ENCODE peak calls at places on chromosome 20, in four cellular contexts. Z, Q, R and H are unnamed samples.

GRCh38 chr20:11965602-11966001 is 47.9 kb downstream of the BTBD3 start:
- DNase-seq in Z (no peak), R (no peak), Q (no peak), H (no peak)

GRCh38 chr20:62156592-62157386 is 13.2 kb downstream of the SS18L1 start:
- DNase-seq in Z (no peak), R (peak; percentile 96), Q (no peak), H (peak; percentile 78)

GRCh38 chr20:61655591-61655990 is 403.5 kb downstream of the CDH4 start:
- DNase-seq in Q (no peak), R (no peak), Z (no peak), H (no peak)

GRCh38 chr20:60535211-60535610 is 577.0 kb downstream of the CDH26 start:
- DNase-seq in Q (no peak), R (no peak), Z (no peak), H (no peak)

GRCh38 chr20:63636752-63637633 is 10.1 kb upstream of the GMEB2 start:
- DNase-seq in Q (no peak), Z (no peak), R (no peak), H (no peak)

GRCh38 chr20:38730989-38731737 is 6.9 kb downstream of the SLC32A1 start:
- DNase-seq in Z (no peak), R (peak; percentile 90), Q (no peak), H (peak; percentile 62)

GRCh38 chr20:38162878-38163875 is 1.9 kb downstream of the TGM2 start:
- DNase-seq in Q (no peak), R (no peak), Z (no peak), H (no peak)

GRCh38 chr20:14948416-14948815 is 611.0 kb upstream of the FLRT3 start:
- DNase-seq in R (no peak), Z (no peak), Q (no peak), H (peak; percentile 34)

GRCh38 chr20:61967300-61967699 is 98.4 kb downstream of the TAF4 start:
- DNase-seq in Q (no peak), Z (no peak), R (no peak), H (no peak)

GRCh38 chr20:588476-588875 is 21.6 kb downstream of the TCF15 start:
- DNase-seq in Q (no peak), R (no peak), Z (no peak), H (no peak)

GRCh38 chr20:972256-972655 is 29.9 kb downstream of the RSPO4 start:
- DNase-seq in Z (no peak), R (no peak), Q (no peak), H (no peak)

GRCh38 chr20:63969851-63970713 is at the start of gene ZNF512B:
- DNase-seq in Z (no peak), R (peak; percentile 97), Q (no peak), H (peak; percentile 66)

GRCh38 chr20:31682927-31683326 is 39.7 kb downstream of the BCL2L1 start:
- DNase-seq in R (no peak), Z (no peak), Q (no peak), H (no peak)

GRCh38 chr20:33038243-33038642 is 6.8 kb downstream of the BPIFB6 start:
- DNase-seq in R (no peak), Q (no peak), Z (no peak), H (no peak)

GRCh38 chr20:24870876-24871275 is 78.2 kb upstream of the CST7 start:
- DNase-seq in Z (no peak), R (no peak), Q (no peak), H (no peak)

GRCh38 chr20:17654649-17655285 is 27.3 kb downstream of the RRBP1 start:
- DNase-seq in Q (no peak), R (peak; percentile 52), Z (no peak), H (peak; percentile 53)

GRCh38 chr20:10307359-10307735 is 88.7 kb downstream of the SNAP25 start:
- DNase-seq in Z (no peak), Q (no peak), R (no peak), H (no peak)

GRCh38 chr20:5448449-5449118 is 131.8 kb upstream of the PROKR2 start:
- DNase-seq in Q (peak; percentile 36), R (peak; percentile 81), Z (no peak), H (peak; percentile 57)

GRCh38 chr20:21936720-21937380 is 231.4 kb downstream of the PAX1 start:
- DNase-seq in Z (no peak), Q (peak; percentile 38), R (no peak), H (no peak)

GRCh38 chr20:22462975-22463914 is 121.1 kb downstream of the FOXA2 start:
- DNase-seq in R (no peak), Q (no peak), Z (no peak), H (no peak)

GRCh38 chr20:25308083-25308491 is 60.2 kb downstream of the PYGB start:
- DNase-seq in Q (no peak), Z (no peak), R (no peak), H (no peak)

GRCh38 chr20:14951707-14952106 is 614.3 kb upstream of the FLRT3 start:
- DNase-seq in Q (no peak), Z (no peak), R (no peak), H (peak; percentile 20)

GRCh38 chr20:924639-925038 is 8.5 kb upstream of the ANGPT4 start:
- DNase-seq in Z (no peak), R (no peak), Q (no peak), H (peak; percentile 62)

GRCh38 chr20:1809121-1809520 is 86.1 kb upstream of the SIRPA start:
- DNase-seq in R (no peak), Z (no peak), Q (no peak), H (peak; percentile 32)

GRCh38 chr20:7908905-7909304 is 31.4 kb downstream of the HAO1 start:
- DNase-seq in Q (no peak), Z (no peak), R (no peak), H (no peak)
- TF ChIP-seq TAF1 in Q (no peak), Z (no peak), R (no peak), H (no peak)

GRCh38 chr20:20668639-20669038 is 43.8 kb downstream of the RALGAPA2 start:
- DNase-seq in Q (no peak), Z (peak; percentile 71), R (no peak), H (no peak)
- TF ChIP-seq TAF1 in Q (no peak), Z (no peak), R (no peak), H (no peak)

GRCh38 chr20:57657537-57658446 is 37.6 kb upstream of the ZBP1 start:
- DNase-seq in Q (no peak), R (peak; percentile 24), Z (no peak), H (peak; percentile 47)
- TF ChIP-seq TAF1 in Q (no peak), R (no peak), Z (no peak), H (no peak)

GRCh38 chr20:44738779-44739477 is 6.7 kb upstream of the KCNK15 start:
- DNase-seq in R (peak; percentile 88), Q (no peak), Z (peak; percentile 63), H (peak; percentile 89)

GRCh38 chr20:44735816-44736169 is 9.9 kb upstream of the KCNK15 start:
- DNase-seq in Z (no peak), Q (no peak), R (no peak), H (no peak)

GRCh38 chr20:44734938-44735337 is 10.7 kb upstream of the KCNK15 start:
- DNase-seq in Z (no peak), Q (no peak), R (no peak), H (no peak)

GRCh38 chr20:44737116-44737515 is 8.5 kb upstream of the KCNK15 start:
- DNase-seq in Z (no peak), Q (no peak), R (no peak), H (no peak)

GRCh38 chr20:44736170-44737021 is 9.3 kb upstream of the KCNK15 start:
- DNase-seq in Q (peak; percentile 77), R (no peak), Z (no peak), H (peak; percentile 96)
- TF ChIP-seq TAF1 in Q (peak; percentile 21), R (no peak), Z (no peak), H (peak; percentile 39)